ENCODE peak calls at places on chromosomes 7 and 10, in seven cellular contexts. Z is NCI-H1105 treated with DMSO at 0.1 percent for 48 hours, W is Calu3, O is AG08395, P is DMS153, J is T-helper 9 cell, K is non-pigmented ciliary epithelial cell. I is an unnamed sample.

GRCh38 chr7:92841192-92841591 is 4.8 kb upstream of the CDK6 start:
- DNase-seq in Z (no peak), W (no peak), O (no peak), P (no peak), J (no peak), K (no peak), I (no peak)

GRCh38 chr7:128737867-128738390 is 1.2 kb upstream of the CALU start:
- DNase-seq in Z (no peak), W (no peak), O (peak; percentile 72), P (no peak), J (no peak), K (peak; percentile 36), I (peak; percentile 43)

GRCh38 chr7:44561962-44562621 is 11.6 kb downstream of the DDX56 start:
- DNase-seq in Z (no peak), W (peak; percentile 78), O (peak; percentile 49), P (no peak), J (no peak), K (no peak), I (no peak)

GRCh38 chr7:158272091-158272490 is 315.5 kb downstream of the PTPRN2 start:
- DNase-seq in Z (no peak), W (no peak), O (no peak), P (no peak), J (no peak), K (no peak), I (no peak)

GRCh38 chr7:4958477-4959301 is at the start of gene MMD2:
- DNase-seq in Z (peak; percentile 50), W (no peak), O (no peak), P (no peak), J (no peak), K (no peak), I (no peak)

GRCh38 chr10:2019281-2019680 is 282.0 kb upstream of the ADARB2 start:
- DNase-seq in Z (no peak), W (no peak), O (no peak), P (no peak), J (no peak), K (no peak), I (no peak)

GRCh38 chr10:45235823-45236222 is 79.6 kb downstream of the OR13A1 start:
- DNase-seq in Z (no peak), W (peak; percentile 5), O (no peak), P (no peak), J (no peak), K (no peak), I (no peak)

GRCh38 chr7:137626469-137627067 is 220.2 kb downstream of the DGKI start:
- DNase-seq in Z (no peak), W (peak; percentile 48), O (peak; percentile 68), P (no peak), J (no peak), K (no peak), I (no peak)

GRCh38 chr10:21030096-21030495 is 133.0 kb upstream of the NEBL start:
- DNase-seq in Z (no peak), W (peak; percentile 66), O (no peak), P (no peak), J (no peak), K (no peak), I (no peak)

GRCh38 chr10:72084094-72084459 is 4.3 kb downstream of the SPOCK2 start:
- DNase-seq in Z (no peak), W (no peak), O (no peak), P (no peak), J (peak; percentile 54), K (no peak), I (no peak)

GRCh38 chr10:73163096-73163495 is 4.7 kb downstream of the ECD start:
- DNase-seq in Z (no peak), W (no peak), O (peak; percentile 5), P (no peak), J (no peak), K (no peak), I (no peak)

GRCh38 chr10:20888620-20889337 is 8.3 kb downstream of the NEBL start:
- DNase-seq in Z (no peak), W (no peak), O (no peak), P (peak; percentile 24), J (no peak), K (no peak), I (no peak)

GRCh38 chr10:80357804-80358125 is 1.2 kb downstream of the DYDC2 start:
- DNase-seq in Z (no peak), W (no peak), O (no peak), P (no peak), J (no peak), K (no peak), I (no peak)

GRCh38 chr10:86287422-86287793 is 79.2 kb downstream of the GRID1 start:
- DNase-seq in Z (no peak), W (no peak), O (no peak), P (no peak), J (no peak), K (no peak), I (no peak)

I was measured in kidney epithelial cell.